ENCODE peak calls at places on chromosomes 5 and 9, in six cellular contexts. Q is endothelial cell, X is colonic mucosa, U is fibroblast of pulmonary artery, F is OCI-LY7, D is endodermal cell. T is an unnamed sample.

GRCh38 chr9:137760426-137760825 is 117.2 kb upstream of the CACNA1B start:
- DNase-seq in Q (no peak), X (no peak), U (no peak), F (no peak), D (no peak), T (no peak)

GRCh38 chr5:64612349-64612961 is 77.8 kb upstream of the SHISAL2B start:
- DNase-seq in Q (peak), X (no peak), U (peak), F (peak), D (peak), T (peak)

GRCh38 chr9:112361602-112362001 is 18.3 kb upstream of the HSDL2 start:
- DNase-seq in Q (peak), X (no peak), U (peak), F (peak), D (no peak), T (peak)

GRCh38 chr5:7261049-7261448 is 134.9 kb upstream of the ADCY2 start:
- DNase-seq in Q (peak), X (peak), U (peak), F (peak), D (peak), T (peak)

GRCh38 chr9:114910541-114910940 is 19.9 kb downstream of the TNFSF8 start:
- DNase-seq in Q (no peak), X (no peak), U (no peak), F (peak), D (no peak), T (no peak)

GRCh38 chr5:56910123-56910951 is 941 bp downstream of the SETD9 start:
- DNase-seq in Q (peak), X (peak), U (no peak), F (no peak), D (peak), T (peak)

GRCh38 chr9:76987594-76988200 is 31.8 kb upstream of the FOXB2 start:
- DNase-seq in Q (peak), X (peak), U (peak), F (peak), D (peak), T (peak)

GRCh38 chr5:158698768-158699167 is 400.9 kb downstream of the EBF1 start:
- DNase-seq in Q (no peak), X (no peak), U (no peak), F (no peak), D (no peak), T (no peak)

GRCh38 chr9:14608521-14608920 is 84.7 kb downstream of the ZDHHC21 start:
- DNase-seq in Q (no peak), X (no peak), U (no peak), F (no peak), D (no peak), T (no peak)

GRCh38 chr5:134905246-134905996 is 490 bp downstream of the PCBD2 start:
- DNase-seq in Q (no peak), X (peak), U (peak), F (peak), D (no peak), T (peak)

GRCh38 chr5:7534505-7534904 is 138.6 kb downstream of the ADCY2 start:
- DNase-seq in Q (no peak), X (no peak), U (no peak), F (no peak), D (peak), T (no peak)

GRCh38 chr5:172006378-172007152 is at the start of gene FBXW11:
- DNase-seq in Q (peak), X (peak), U (peak), F (peak), D (peak), T (peak)
- TF ChIP-seq CTCF in Q (no peak), X (no peak), U (no peak), F (no peak), D (no peak), T (no peak)

GRCh38 chr5:111697881-111698757 is 58.9 kb downstream of the NREP start:
- DNase-seq in Q (peak), X (no peak), U (peak), F (peak), D (peak), T (peak)
- TF ChIP-seq CTCF in Q (peak), X (no peak), U (peak), F (peak), D (peak), T (no peak)

GRCh38 chr5:31250201-31250600 is 56.7 kb downstream of the CDH6 start:
- DNase-seq in Q (no peak), X (no peak), U (no peak), F (no peak), D (no peak), T (no peak)

GRCh38 chr5:31251032-31251431 is 57.5 kb downstream of the CDH6 start:
- DNase-seq in Q (no peak), X (no peak), U (no peak), F (no peak), D (no peak), T (no peak)
- TF ChIP-seq CTCF in Q (no peak), X (no peak), U (no peak), F (no peak), D (peak), T (no peak)

GRCh38 chr9:68708089-68708488 is 3.0 kb downstream of the PIP5K1B start:
- DNase-seq in Q (no peak), X (no peak), U (no peak), F (no peak), D (no peak), T (no peak)

GRCh38 chr9:68704804-68705635 is at the start of gene PIP5K1B:
- DNase-seq in Q (peak), X (peak), U (peak), F (peak), D (peak), T (peak)

GRCh38 chr9:68706579-68707201 is 1.6 kb downstream of the PIP5K1B start:
- DNase-seq in Q (no peak), X (no peak), U (no peak), F (peak), D (no peak), T (no peak)

GRCh38 chr9:68704498-68704803 is 589 bp upstream of the PIP5K1B start:
- DNase-seq in Q (no peak), X (no peak), U (no peak), F (no peak), D (no peak), T (no peak)

GRCh38 chr9:68705636-68706578 is 867 bp downstream of the PIP5K1B start:
- DNase-seq in Q (peak), X (peak), U (peak), F (no peak), D (peak), T (no peak)
- TF ChIP-seq CTCF in Q (no peak), X (no peak), U (no peak), F (peak), D (no peak), T (no peak)

DNA sequence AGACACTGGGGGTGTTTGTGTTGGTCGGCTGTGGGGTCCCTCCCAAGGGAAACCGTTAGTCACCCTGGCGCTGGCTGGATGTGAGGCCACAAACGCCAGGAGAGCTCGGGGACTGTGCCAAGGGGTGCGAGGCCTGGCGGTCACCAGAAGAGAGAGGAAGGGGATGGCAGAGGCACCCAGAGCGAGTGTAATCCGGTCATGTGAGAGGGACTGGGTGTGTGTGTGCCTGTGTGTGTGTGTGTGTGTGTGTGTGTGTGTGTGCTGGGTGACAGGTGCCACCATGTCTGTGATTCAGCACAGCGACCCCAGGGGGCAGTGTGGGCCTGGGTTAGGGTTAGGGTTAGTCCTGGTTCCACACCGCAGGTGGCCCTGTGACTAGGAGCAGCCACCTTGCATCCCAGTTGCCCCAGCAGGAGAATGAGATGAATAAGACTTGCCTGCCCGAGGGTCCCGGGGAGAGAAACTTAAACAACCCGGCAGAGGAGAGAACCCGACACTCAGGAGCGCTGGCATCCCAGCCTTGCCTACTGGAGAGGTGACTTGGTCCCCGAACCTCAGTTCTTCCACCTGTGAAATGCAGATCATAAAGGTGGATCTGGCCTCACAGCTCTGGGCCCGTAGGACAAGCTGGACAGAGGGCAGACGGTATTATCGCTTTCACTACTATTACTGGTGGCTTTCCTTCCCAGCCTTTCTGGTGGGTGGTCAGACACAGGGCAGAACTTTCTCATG is 1.4 kb upstream of the ADAMTSL2 start:
- DNase-seq in Q (peak), X (peak), U (peak), F (peak), D (peak), T (peak)
- TF ChIP-seq CTCF in Q (peak), X (no peak), U (peak), F (peak), D (peak), T (peak)

DNA sequence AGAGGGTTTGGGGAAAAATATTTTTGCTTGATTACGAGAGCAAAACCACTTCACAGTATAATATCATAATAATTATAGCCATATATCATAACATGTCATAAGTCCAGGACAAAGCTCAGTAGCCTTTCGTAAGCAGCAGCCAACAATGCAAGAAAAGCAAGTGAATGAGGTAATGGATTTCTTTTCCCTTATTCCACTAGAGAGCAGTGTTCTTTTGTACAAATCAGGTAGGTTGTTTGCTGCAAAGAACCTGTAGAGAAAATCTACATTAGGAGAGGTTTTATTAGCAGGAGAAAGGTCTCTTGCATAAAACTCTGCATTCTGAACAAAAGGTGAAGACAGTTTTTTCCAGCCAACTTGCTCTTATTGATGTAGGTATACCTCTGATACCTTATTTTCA is 1033.4 kb downstream of the TLE4 start:
- DNase-seq in Q (no peak), X (no peak), U (peak), F (no peak), D (no peak), T (no peak)
- TF ChIP-seq CTCF in Q (no peak), X (peak), U (peak), F (no peak), D (peak), T (peak)